ENCODE peak calls at places on chromosomes 16 and 17, in seven cellular contexts. P is PC-9; Q is effector memory CD4-positive, alpha-beta T cell; S is mesendoderm; V is colonic mucosa; W is substantia nigra; M is adrenal gland. F is an unnamed sample.

GRCh38 chr17:69325518-69326301 is 1.2 kb downstream of the ABCA5 start:
- DNase-seq in P (no peak), Q (no peak), S (no peak), V (peak; percentile 61), W (no peak), M (no peak), F (no peak)

GRCh38 chr17:17849863-17850373 is 13.1 kb upstream of the SREBF1 start:
- DNase-seq in P (no peak), Q (peak; percentile 55), S (peak; percentile 75), V (no peak), W (peak; percentile 53), M (no peak), F (no peak)

GRCh38 chr16:20137194-20137593 is 63.5 kb upstream of the GPR139 start:
- DNase-seq in P (no peak), Q (no peak), S (no peak), V (no peak), W (no peak), M (no peak), F (no peak)

GRCh38 chr17:45979137-45979536 is 19.9 kb upstream of the STH start:
- DNase-seq in P (no peak), Q (no peak), S (no peak), V (no peak), W (no peak), M (no peak), F (no peak)

GRCh38 chr17:14320734-14321475 is 20.0 kb downstream of the HS3ST3B1 start:
- DNase-seq in P (no peak), Q (no peak), S (no peak), V (no peak), W (no peak), M (peak; percentile 30), F (no peak)

GRCh38 chr17:39531252-39531651 is 70.0 kb downstream of the CDK12 start:
- DNase-seq in P (no peak), Q (no peak), S (no peak), V (no peak), W (no peak), M (no peak), F (no peak)

GRCh38 chr17:47952181-47953021 is 5.3 kb downstream of the PRR15L start:
- DNase-seq in P (no peak), Q (no peak), S (no peak), V (peak; percentile 91), W (no peak), M (no peak), F (no peak)

GRCh38 chr16:87420401-87421368 is 28.5 kb downstream of the MAP1LC3B start:
- DNase-seq in P (no peak), Q (no peak), S (no peak), V (no peak), W (no peak), M (no peak), F (no peak)

GRCh38 chr17:4187076-4187475 is 44.1 kb downstream of the CYB5D2 start:
- DNase-seq in P (no peak), Q (no peak), S (peak; percentile 97), V (no peak), W (no peak), M (no peak), F (peak; percentile 97)

GRCh38 chr17:42578282-42578869 is 847 bp upstream of the PSMC3IP start:
- DNase-seq in P (peak; percentile 68), Q (no peak), S (peak; percentile 95), V (peak; percentile 88), W (peak; percentile 55), M (peak; percentile 91), F (no peak)

GRCh38 chr16:82681592-82681991 is 54.8 kb downstream of the CDH13 start:
- DNase-seq in P (no peak), Q (no peak), S (no peak), V (no peak), W (no peak), M (peak; percentile 58), F (no peak)

GRCh38 chr16:52731219-52731875 is 184.4 kb upstream of the TOX3 start:
- DNase-seq in P (no peak), Q (no peak), S (no peak), V (no peak), W (no peak), M (no peak), F (no peak)
- H3K27ac ChIP-seq in P (no peak overlapping the region), Q (no peak overlapping the region), S (no peak overlapping the region), V (no peak overlapping the region), W (no peak overlapping the region), M (no peak overlapping the region), F (no peak overlapping the region)

DNA sequence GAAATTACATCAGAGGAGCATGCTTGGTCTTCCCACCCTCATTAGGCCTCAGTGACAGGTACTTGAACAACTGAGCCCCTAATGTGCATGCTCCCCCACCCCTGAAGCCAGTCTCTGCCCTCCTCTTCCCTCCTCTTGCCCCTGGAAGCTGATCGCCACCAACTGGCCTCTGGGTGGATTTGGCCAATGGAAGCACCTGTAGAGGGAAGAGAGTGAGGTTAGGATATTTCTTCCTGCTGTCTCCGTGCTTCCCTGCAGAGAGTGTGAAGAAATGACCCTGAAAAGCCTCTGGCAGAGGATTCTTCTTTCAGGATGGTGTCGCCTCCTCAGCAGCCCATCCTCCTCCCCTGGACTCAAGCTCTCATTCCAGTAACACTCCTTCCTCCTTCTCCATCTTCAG is 5.9 kb upstream of the CBLN1 start:
- DNase-seq in P (no peak), Q (no peak), S (peak; percentile 84), V (no peak), W (no peak), M (no peak), F (no peak)
- H3K27ac ChIP-seq in P (no peak overlapping the region), Q (no peak overlapping the region), S (no peak overlapping the region), V (no peak overlapping the region), W (no peak overlapping the region), M (no peak overlapping the region), F (no peak overlapping the region)

GRCh38 chr17:30590086-30590485 is 112.9 kb downstream of the GOSR1 start:
- DNase-seq in P (no peak), Q (no peak), S (no peak), V (no peak), W (no peak), M (no peak), F (no peak)

GRCh38 chr17:30597776-30598288 is 120.6 kb downstream of the GOSR1 start:
- DNase-seq in P (no peak), Q (no peak), S (no peak), V (no peak), W (no peak), M (no peak), F (no peak)

GRCh38 chr17:30599424-30600061 is 122.3 kb downstream of the GOSR1 start:
- DNase-seq in P (peak; percentile 62), Q (no peak), S (no peak), V (peak; percentile 25), W (no peak), M (no peak), F (no peak)

GRCh38 chr17:30589431-30589830 is 112.2 kb downstream of the GOSR1 start:
- DNase-seq in P (no peak), Q (no peak), S (no peak), V (no peak), W (no peak), M (no peak), F (no peak)

GRCh38 chr17:30594223-30594952 is 117.2 kb downstream of the GOSR1 start:
- DNase-seq in P (no peak), Q (no peak), S (no peak), V (no peak), W (no peak), M (no peak), F (no peak)
- H3K27ac ChIP-seq in P (no peak overlapping the region), Q (no peak overlapping the region), S (no peak overlapping the region), V (no peak overlapping the region), W (no peak overlapping the region), M (no peak overlapping the region), F (no peak overlapping the region)

GRCh38 chr16:22721497-22722100 is 92.4 kb upstream of the HS3ST2 start:
- DNase-seq in P (no peak), Q (no peak), S (no peak), V (no peak), W (no peak), M (no peak), F (no peak)
- H3K27ac ChIP-seq in P (no peak overlapping the region), Q (no peak overlapping the region), S (no peak overlapping the region), V (no peak overlapping the region), W (no peak overlapping the region), M (no peak overlapping the region), F (no peak overlapping the region)

GRCh38 chr17:76868669-76869208 is 535 bp downstream of the MGAT5B start:
- DNase-seq in P (no peak), Q (no peak), S (no peak), V (no peak), W (no peak), M (no peak), F (no peak)
- H3K27ac ChIP-seq in P (no peak overlapping the region), Q (no peak overlapping the region), S (no peak overlapping the region), V (no peak overlapping the region), W (no peak overlapping the region), M (no peak overlapping the region), F (no peak overlapping the region)

GRCh38 chr16:58497468-58497867 is 2.5 kb upstream of the NDRG4 start:
- DNase-seq in P (no peak), Q (no peak), S (no peak), V (no peak), W (no peak), M (no peak), F (no peak)

GRCh38 chr16:58493756-58494431 is 6.0 kb upstream of the NDRG4 start:
- DNase-seq in P (no peak), Q (no peak), S (no peak), V (no peak), W (no peak), M (no peak), F (no peak)

GRCh38 chr16:58495861-58496331 is 4.0 kb upstream of the NDRG4 start:
- DNase-seq in P (no peak), Q (no peak), S (no peak), V (no peak), W (peak; percentile 68), M (no peak), F (no peak)

GRCh38 chr16:58492735-58493134 is 7.2 kb upstream of the NDRG4 start:
- DNase-seq in P (no peak), Q (no peak), S (peak; percentile 54), V (no peak), W (no peak), M (no peak), F (no peak)

GRCh38 chr16:58494981-58495860 is 4.7 kb upstream of the NDRG4 start:
- DNase-seq in P (peak; percentile 89), Q (peak; percentile 16), S (peak; percentile 99), V (peak; percentile 64), W (peak; percentile 90), M (peak; percentile 98), F (no peak)
- H3K27ac ChIP-seq in P (no peak overlapping the region), Q (no peak overlapping the region), S (no peak overlapping the region), V (no peak overlapping the region), W (peak overlapping the region; percentile 95), M (peak overlapping the region; percentile 54), F (no peak overlapping the region)

F was measured in epithelial cell of prostate.